ENCODE peak calls at places on chromosomes 13 and 19, in eight cellular contexts. I is Caco-2, S is activated T-helper 1 cell treated with Interleukin-2 at 50 U/mL for 16 hours, T is T-helper 2 cell, F is GM13977, P is PC-3, A is mucosa of descending colon, O is NCI-H524 treated with DMSO at 0.1 percent for 48 hours. N is an unnamed sample.

GRCh38 chr13:101115762-101116161 is 300.5 kb downstream of the NALCN start:
- DNase-seq in I (no peak), S (no peak), T (no peak), F (no peak), P (peak), A (no peak), O (no peak), N (no peak)

GRCh38 chr13:42102961-42103688 is 54.7 kb downstream of the DGKH start:
- DNase-seq in I (no peak), S (no peak), T (no peak), F (no peak), P (peak), A (no peak), O (no peak), N (no peak)

GRCh38 chr19:13082192-13083007 is 20.3 kb downstream of the LYL1 start:
- DNase-seq in I (peak), S (no peak), T (no peak), F (no peak), P (peak), A (no peak), O (no peak), N (no peak)

GRCh38 chr19:54186934-54187381 is 2.4 kb downstream of the MBOAT7 start:
- DNase-seq in I (no peak), S (no peak), T (no peak), F (no peak), P (no peak), A (peak), O (no peak), N (no peak)

GRCh38 chr13:50016421-50016820 is 1.2 kb downstream of the KCNRG start:
- DNase-seq in I (no peak), S (no peak), T (no peak), F (no peak), P (no peak), A (no peak), O (no peak), N (no peak)

GRCh38 chr13:47869780-47870179 is 131.3 kb downstream of the SUCLA2 start:
- DNase-seq in I (no peak), S (no peak), T (no peak), F (no peak), P (no peak), A (no peak), O (no peak), N (no peak)

GRCh38 chr19:56066152-56067023 is 54.7 kb downstream of the ZNF787 start:
- DNase-seq in I (peak), S (peak), T (peak), F (peak), P (peak), A (peak), O (no peak), N (peak)

GRCh38 chr19:51367565-51368365 is 1.0 kb downstream of the CLDND2 start:
- DNase-seq in I (peak), S (peak), T (peak), F (peak), P (peak), A (peak), O (no peak), N (peak)

GRCh38 chr13:30429721-30430694 is 7.7 kb downstream of the UBE2L5 start:
- DNase-seq in I (no peak), S (no peak), T (no peak), F (peak), P (peak), A (no peak), O (no peak), N (no peak)

GRCh38 chr13:110250258-110250891 is 56.6 kb downstream of the COL4A1 start:
- DNase-seq in I (no peak), S (no peak), T (no peak), F (no peak), P (peak), A (no peak), O (no peak), N (no peak)

GRCh38 chr19:1512671-1513491 is at the start of gene ADAMTSL5:
- DNase-seq in I (peak), S (peak), T (peak), F (peak), P (peak), A (peak), O (no peak), N (peak)

GRCh38 chr13:83248751-83249150 is 633.5 kb downstream of the SLITRK1 start:
- DNase-seq in I (no peak), S (no peak), T (no peak), F (no peak), P (no peak), A (no peak), O (no peak), N (no peak)

GRCh38 chr13:109951491-109951890 is 165.1 kb upstream of the IRS2 start:
- DNase-seq in I (no peak), S (no peak), T (no peak), F (no peak), P (no peak), A (no peak), O (no peak), N (no peak)

GRCh38 chr19:28539759-28540158 is 673.2 kb downstream of the UQCRFS1 start:
- DNase-seq in I (no peak), S (no peak), T (no peak), F (no peak), P (no peak), A (no peak), O (no peak), N (no peak)

GRCh38 chr19:45439190-45439568 is 15.5 kb upstream of the ERCC1 start:
- DNase-seq in I (no peak), S (no peak), T (no peak), F (no peak), P (no peak), A (no peak), O (no peak), N (no peak)

GRCh38 chr13:22596157-22596863 is 584.5 kb upstream of the SGCG start:
- DNase-seq in I (peak), S (no peak), T (no peak), F (no peak), P (no peak), A (no peak), O (no peak), N (no peak)

GRCh38 chr13:61406275-61406674 is 9.4 kb downstream of the PCDH20 start:
- DNase-seq in I (no peak), S (no peak), T (no peak), F (no peak), P (no peak), A (no peak), O (no peak), N (no peak)

GRCh38 chr19:3483226-3483628 is at the start of gene SMIM44:
- DNase-seq in I (no peak), S (no peak), T (no peak), F (no peak), P (peak), A (peak), O (no peak), N (no peak)

GRCh38 chr13:75372517-75372916 is 109.5 kb downstream of the TBC1D4 start:
- DNase-seq in I (peak), S (no peak), T (no peak), F (no peak), P (peak), A (no peak), O (no peak), N (no peak)

GRCh38 chr19:46963093-46963734 is 56.4 kb upstream of the NPAS1 start:
- DNase-seq in I (no peak), S (no peak), T (no peak), F (no peak), P (peak), A (no peak), O (no peak), N (no peak)

GRCh38 chr13:73038064-73038463 is 20.7 kb upstream of the KLF5 start:
- DNase-seq in I (no peak), S (no peak), T (no peak), F (no peak), P (no peak), A (no peak), O (no peak), N (no peak)

GRCh38 chr19:4455742-4456565 is 1.6 kb downstream of the UBXN6 start:
- DNase-seq in I (no peak), S (no peak), T (no peak), F (no peak), P (peak), A (no peak), O (peak), N (no peak)

N was measured in CD4-positive, alpha-beta T cell.